ENCODE peak calls at places on chromosome X, in eight cellular contexts. A is neural crest cell, Y is endodermal cell, T is suprapubic skin, B is foreskin fibroblast, J is progenitor cell of endocrine pancreas, G is upper lobe of right lung, C is mucosa of descending colon. O is an unnamed sample.

GRCh38 chrX:1546601-1547275 is 9.8 kb upstream of the P2RY8 start:
- DNase-seq in J (no peak), T (peak; percentile 48), A (no peak), C (no peak), B (no peak), G (no peak), Y (no peak), O (no peak)

GRCh38 chrX:42606591-42606990 is 171.4 kb downstream of the PPP1R2C start:
- DNase-seq in J (no peak), Y (peak; percentile 44), T (no peak), B (no peak), A (no peak), G (no peak), C (no peak), O (no peak)

GRCh38 chrX:32137525-32137924 is 1065.7 kb upstream of the FTHL17 start:
- DNase-seq in T (no peak), J (peak; percentile 28), Y (peak; percentile 75), A (peak; percentile 22), G (no peak), B (no peak), C (no peak), O (no peak)

GRCh38 chrX:139931646-139932076 is 1.2 kb downstream of the ATP11C start:
- DNase-seq in A (peak; percentile 9), T (peak; percentile 66), G (no peak), Y (peak; percentile 53), J (peak; percentile 25), C (no peak), B (no peak), O (no peak)

GRCh38 chrX:134624046-134624430 is 34.2 kb downstream of the PLAC1 start:
- DNase-seq in A (no peak), B (no peak), Y (no peak), C (no peak), T (no peak), J (no peak), G (no peak), O (no peak)

GRCh38 chrX:107505223-107505622 is 55.8 kb downstream of the FRMPD3 start:
- DNase-seq in G (no peak), T (no peak), B (no peak), A (no peak), C (no peak), J (no peak), Y (no peak), O (no peak)

GRCh38 chrX:136580316-136580715 is 48.3 kb downstream of the VGLL1 start:
- DNase-seq in Y (no peak), B (no peak), G (no peak), J (no peak), T (no peak), C (no peak), A (no peak), O (no peak)

GRCh38 chrX:97524340-97524739 is 640.6 kb downstream of the RPA4 start:
- DNase-seq in A (no peak), C (no peak), T (no peak), Y (no peak), J (no peak), G (no peak), B (no peak), O (no peak)

GRCh38 chrX:109440475-109440874 is 41.4 kb downstream of the GUCY2F start:
- DNase-seq in G (no peak), T (no peak), B (no peak), Y (no peak), J (no peak), C (no peak), A (no peak), O (no peak)

GRCh38 chrX:11180571-11180970 is 69.4 kb downstream of the HCCS start:
- DNase-seq in Y (no peak), A (no peak), J (no peak), C (no peak), G (no peak), B (no peak), T (no peak), O (no peak)

GRCh38 chrX:101659601-101660063 is at the start of gene ARMCX2:
- DNase-seq in Y (peak; percentile 75), C (no peak), T (no peak), B (peak; percentile 75), A (peak; percentile 10), G (peak; percentile 67), J (no peak), O (no peak)

GRCh38 chrX:327660-328126 is 9.1 kb upstream of the GTPBP6 start:
- DNase-seq in Y (no peak), T (peak; percentile 55), B (no peak), J (no peak), G (peak; percentile 57), C (peak; percentile 47), A (no peak), O (peak; percentile 44)

GRCh38 chrX:153706799-153707198 is 17.4 kb downstream of the BCAP31 start:
- DNase-seq in J (no peak), Y (no peak), B (no peak), C (peak; percentile 14), A (no peak), T (no peak), G (no peak), O (no peak)

GRCh38 chrX:153709726-153710674 is 14.2 kb downstream of the BCAP31 start:
- DNase-seq in B (no peak), A (no peak), T (no peak), G (no peak), J (no peak), Y (no peak), C (peak; percentile 38), O (no peak)

GRCh38 chrX:153704021-153704526 is 16.3 kb downstream of the SLC6A8 start:
- DNase-seq in A (no peak), T (no peak), J (no peak), G (no peak), B (no peak), C (no peak), Y (no peak), O (no peak)

GRCh38 chrX:153707406-153707805 is 16.8 kb downstream of the BCAP31 start:
- DNase-seq in G (no peak), A (no peak), Y (no peak), J (no peak), C (no peak), T (no peak), B (no peak), O (no peak)

DNA sequence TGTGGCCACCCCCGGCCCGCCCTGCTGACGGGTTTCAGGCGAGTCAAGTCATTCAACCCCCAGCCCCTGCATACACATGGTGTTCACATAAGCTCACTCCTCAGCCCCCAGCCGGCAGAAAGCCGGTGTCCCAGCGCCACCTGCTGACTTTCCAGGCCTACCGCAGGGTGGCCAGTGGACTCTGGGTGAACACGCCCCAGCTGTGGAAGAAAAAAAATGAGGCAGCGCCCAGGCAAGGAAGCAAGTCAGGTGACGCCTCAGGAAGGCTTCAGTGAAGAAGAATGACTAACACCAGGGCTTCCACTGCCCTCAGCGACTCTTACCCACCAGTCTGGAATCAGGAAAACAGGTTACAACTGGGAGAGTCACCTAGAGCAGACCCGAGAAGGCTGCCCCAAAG is 15.8 kb downstream of the BCAP31 start:
- DNase-seq in T (no peak), J (peak; percentile 56), G (peak; percentile 78), A (peak; percentile 62), B (peak; percentile 86), Y (peak; percentile 83), C (peak; percentile 81), O (peak; percentile 76)
- TF ChIP-seq CTCF in T (peak; percentile 62), J (peak; percentile 63), G (peak; percentile 47), A (peak; percentile 70), B (peak; percentile 63), Y (peak; percentile 72), C (peak; percentile 43), O (peak; percentile 62)

GRCh38 chrX:7192871-7193270 is 44.9 kb upstream of the PUDP start:
- DNase-seq in G (no peak), A (no peak), Y (no peak), C (no peak), B (no peak), T (no peak), J (no peak), O (no peak)

GRCh38 chrX:7194606-7195005 is 46.7 kb upstream of the PUDP start:
- DNase-seq in B (no peak), C (no peak), T (no peak), Y (no peak), G (no peak), J (no peak), A (no peak), O (no peak)

GRCh38 chrX:7190157-7190556 is 42.2 kb upstream of the PUDP start:
- DNase-seq in Y (no peak), A (no peak), B (no peak), J (no peak), T (no peak), G (no peak), C (no peak), O (no peak)

DNA sequence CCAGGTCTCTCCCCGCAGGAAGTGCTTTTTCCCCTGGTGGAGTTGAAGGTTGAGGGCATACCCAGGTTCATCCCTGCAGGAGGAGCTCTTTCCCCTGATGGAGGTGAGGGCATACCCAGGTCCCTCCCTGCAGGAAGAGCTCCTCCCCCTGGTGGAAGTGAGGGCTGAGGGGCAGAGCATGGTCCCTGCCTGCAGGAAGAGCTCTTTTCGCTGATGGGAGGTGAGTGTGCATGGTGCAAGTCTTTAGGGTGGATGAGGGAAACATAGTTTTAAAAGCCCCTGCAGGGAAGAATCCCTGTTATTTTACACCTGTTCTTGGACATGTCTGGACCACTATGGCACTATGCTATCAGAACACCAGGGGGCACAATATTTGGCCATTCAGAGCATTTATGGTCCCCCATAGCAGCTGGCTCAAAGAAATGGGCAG is 43.7 kb upstream of the PUDP start:
- DNase-seq in B (peak; percentile 24), C (no peak), T (no peak), J (no peak), Y (peak; percentile 59), A (no peak), G (no peak), O (no peak)
- TF ChIP-seq CTCF in B (no peak), C (no peak), T (no peak), J (peak; percentile 32), Y (peak; percentile 66), A (peak; percentile 35), G (no peak), O (no peak)

GRCh38 chrX:17262123-17262522 is 112.9 kb upstream of the NHS start:
- DNase-seq in C (no peak), Y (no peak), A (no peak), T (no peak), B (no peak), G (no peak), J (no peak), O (no peak)
- TF ChIP-seq CTCF in C (no peak), Y (no peak), A (no peak), T (no peak), B (no peak), G (no peak), J (no peak), O (no peak)

DNA sequence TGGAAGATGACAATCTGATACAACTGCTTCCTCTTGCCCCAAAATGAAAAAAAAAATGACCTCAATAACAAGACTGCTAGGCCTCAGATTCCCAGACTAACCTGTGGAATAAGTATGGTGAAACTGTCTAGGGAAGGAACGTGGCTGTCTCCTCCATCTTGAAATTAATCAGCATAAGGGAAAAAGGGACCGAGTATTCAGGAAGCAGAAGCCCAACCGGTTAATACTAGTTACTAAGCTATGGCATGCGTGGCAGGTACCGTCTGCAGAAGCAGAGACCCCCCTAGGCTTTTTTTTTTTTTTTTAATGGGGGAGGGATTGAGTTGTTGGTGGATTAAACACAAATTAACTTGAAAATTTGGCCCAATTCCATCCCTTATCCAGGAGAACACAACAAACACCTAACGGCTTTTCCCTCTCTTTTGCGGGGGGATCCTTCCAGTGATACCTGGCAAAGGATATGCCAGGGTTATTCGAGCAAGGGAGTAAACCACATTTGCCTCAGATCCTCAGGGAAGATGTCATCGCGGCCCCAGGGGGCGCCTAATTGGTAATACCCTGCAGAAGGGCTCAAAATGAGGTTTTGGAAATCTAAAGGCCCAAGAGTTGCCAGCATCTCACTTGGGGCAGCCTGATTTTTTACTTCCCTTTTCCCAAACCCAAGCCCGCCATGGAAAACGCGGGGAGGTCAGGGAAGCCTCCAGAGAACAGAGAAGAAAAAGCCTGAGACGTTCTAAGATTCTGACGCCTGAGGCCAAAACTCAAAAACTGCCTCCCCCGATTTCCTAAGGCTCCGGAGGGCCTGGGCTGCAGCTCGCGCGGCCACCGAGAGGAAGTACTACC is 853 bp downstream of the RLIM start:
- DNase-seq in J (no peak), G (no peak), T (no peak), B (peak; percentile 20), C (no peak), A (no peak), Y (peak; percentile 52), O (no peak)
- TF ChIP-seq CTCF in J (no peak), G (no peak), T (no peak), B (no peak), C (no peak), A (no peak), Y (no peak), O (no peak)

O was measured in CD14-positive monocyte.